ENCODE peak calls at places on chromosomes 4 and X, in six cellular contexts. One of them, this sample, is unnamed.

GRCh38 chrX:96407501-96407900 is 277.1 kb upstream of the DIAPH2 start:
- DNase-seq in GM13976: no peak
- DNase-seq in PC-3: peak
- DNase-seq in stomach: no peak
- DNase-seq in GM10248: no peak
- DNase-seq in upper lobe of right lung: no peak
- DNase-seq in this sample: no peak

GRCh38 chr4:113559947-113560346 is 201.6 kb downstream of the CAMK2D start:
- DNase-seq in GM13976: no peak
- DNase-seq in PC-3: no peak
- DNase-seq in stomach: no peak
- DNase-seq in GM10248: no peak
- DNase-seq in upper lobe of right lung: no peak
- DNase-seq in this sample: no peak

GRCh38 chrX:77527233-77528001 is 80.2 kb downstream of the FGF16 start:
- DNase-seq in GM13976: peak
- DNase-seq in PC-3: no peak
- DNase-seq in stomach: no peak
- DNase-seq in GM10248: no peak
- DNase-seq in upper lobe of right lung: no peak
- DNase-seq in this sample: no peak

GRCh38 chrX:150012647-150013046 is 74.4 kb upstream of the EOLA2 start:
- DNase-seq in GM13976: no peak
- DNase-seq in PC-3: no peak
- DNase-seq in stomach: no peak
- DNase-seq in GM10248: no peak
- DNase-seq in upper lobe of right lung: no peak
- DNase-seq in this sample: no peak

GRCh38 chrX:70613295-70613694 is 168.7 kb downstream of the DLG3 start:
- DNase-seq in GM13976: no peak
- DNase-seq in PC-3: no peak
- DNase-seq in stomach: no peak
- DNase-seq in GM10248: no peak
- DNase-seq in upper lobe of right lung: no peak
- DNase-seq in this sample: no peak

GRCh38 chr4:185672151-185672550 is 136.8 kb upstream of the PDLIM3 start:
- DNase-seq in GM13976: no peak
- DNase-seq in PC-3: no peak
- DNase-seq in stomach: no peak
- DNase-seq in GM10248: no peak
- DNase-seq in upper lobe of right lung: no peak
- DNase-seq in this sample: no peak

GRCh38 chr4:127261476-127261875 is 371.3 kb upstream of the INTU start:
- DNase-seq in GM13976: no peak
- DNase-seq in PC-3: peak
- DNase-seq in stomach: no peak
- DNase-seq in GM10248: no peak
- DNase-seq in upper lobe of right lung: no peak
- DNase-seq in this sample: no peak

GRCh38 chr4:27861802-27862201 is 1001.2 kb downstream of the STIM2 start:
- DNase-seq in GM13976: no peak
- DNase-seq in PC-3: peak
- DNase-seq in stomach: no peak
- DNase-seq in GM10248: no peak
- DNase-seq in upper lobe of right lung: no peak
- DNase-seq in this sample: no peak

GRCh38 chr4:187780070-187780469 is 215.5 kb upstream of the ZFP42 start:
- DNase-seq in GM13976: no peak
- DNase-seq in PC-3: no peak
- DNase-seq in stomach: no peak
- DNase-seq in GM10248: no peak
- DNase-seq in upper lobe of right lung: no peak
- DNase-seq in this sample: no peak

GRCh38 chr4:56315543-56315942 is 71.7 kb downstream of the AASDH start:
- DNase-seq in GM13976: no peak
- DNase-seq in PC-3: no peak
- DNase-seq in stomach: no peak
- DNase-seq in GM10248: no peak
- DNase-seq in upper lobe of right lung: no peak
- DNase-seq in this sample: no peak

GRCh38 chrX:154429708-154430107 is 1.2 kb downstream of the ATP6AP1 start:
- DNase-seq in GM13976: no peak
- DNase-seq in PC-3: no peak
- DNase-seq in stomach: no peak
- DNase-seq in GM10248: no peak
- DNase-seq in upper lobe of right lung: no peak
- DNase-seq in this sample: no peak

GRCh38 chr4:82745173-82745842 is 53.3 kb downstream of the SCD5 start:
- DNase-seq in GM13976: no peak
- DNase-seq in PC-3: no peak
- DNase-seq in stomach: no peak
- DNase-seq in GM10248: no peak
- DNase-seq in upper lobe of right lung: no peak
- DNase-seq in this sample: no peak

GRCh38 chr4:163564221-163564720 is 69.8 kb downstream of the TMA16 start:
- DNase-seq in GM13976: no peak
- DNase-seq in PC-3: no peak
- DNase-seq in stomach: no peak
- DNase-seq in GM10248: no peak
- DNase-seq in upper lobe of right lung: no peak
- DNase-seq in this sample: no peak

GRCh38 chr4:22356996-22357596 is 158.8 kb downstream of the ADGRA3 start:
- DNase-seq in GM13976: peak
- DNase-seq in PC-3: peak
- DNase-seq in stomach: no peak
- DNase-seq in GM10248: peak
- DNase-seq in upper lobe of right lung: no peak
- DNase-seq in this sample: peak

GRCh38 chr4:154478128-154478527 is 13.5 kb downstream of the DCHS2 start:
- DNase-seq in GM13976: no peak
- DNase-seq in PC-3: no peak
- DNase-seq in stomach: no peak
- DNase-seq in GM10248: no peak
- DNase-seq in upper lobe of right lung: no peak
- DNase-seq in this sample: no peak

GRCh38 chrX:15908891-15909290 is 54.3 kb upstream of the AP1S2 start:
- DNase-seq in GM13976: no peak
- DNase-seq in PC-3: no peak
- DNase-seq in stomach: no peak
- DNase-seq in GM10248: no peak
- DNase-seq in upper lobe of right lung: no peak
- DNase-seq in this sample: no peak

GRCh38 chrX:131217878-131218486 is 71.1 kb downstream of the IGSF1 start:
- DNase-seq in GM13976: no peak
- DNase-seq in PC-3: no peak
- DNase-seq in stomach: no peak
- DNase-seq in GM10248: no peak
- DNase-seq in upper lobe of right lung: no peak
- DNase-seq in this sample: no peak

GRCh38 chr4:95220205-95221175 is 328.3 kb downstream of the UNC5C start:
- DNase-seq in GM13976: no peak
- DNase-seq in PC-3: no peak
- DNase-seq in stomach: no peak
- DNase-seq in GM10248: no peak
- DNase-seq in upper lobe of right lung: no peak
- DNase-seq in this sample: no peak

GRCh38 chrX:18900401-18900976 is 83.4 kb downstream of the PHKA2 start:
- DNase-seq in GM13976: no peak
- DNase-seq in PC-3: no peak
- DNase-seq in stomach: no peak
- DNase-seq in GM10248: no peak
- DNase-seq in upper lobe of right lung: no peak
- DNase-seq in this sample: no peak

GRCh38 chr4:79395883-79396282 is 12.1 kb downstream of the GK2 start:
- DNase-seq in GM13976: no peak
- DNase-seq in PC-3: no peak
- DNase-seq in stomach: no peak
- DNase-seq in GM10248: no peak
- DNase-seq in upper lobe of right lung: no peak
- DNase-seq in this sample: no peak

GRCh38 chrX:106707771-106708454 is 18.6 kb upstream of the RNF128 start:
- DNase-seq in GM13976: no peak
- DNase-seq in PC-3: peak
- DNase-seq in stomach: no peak
- DNase-seq in GM10248: no peak
- DNase-seq in upper lobe of right lung: no peak
- DNase-seq in this sample: no peak

GRCh38 chr4:108126806-108127205 is 41.9 kb downstream of the LEF1 start:
- DNase-seq in GM13976: no peak
- DNase-seq in PC-3: no peak
- DNase-seq in stomach: no peak
- DNase-seq in GM10248: no peak
- DNase-seq in upper lobe of right lung: no peak
- DNase-seq in this sample: no peak

GRCh38 chr4:108135549-108136209 is 33.1 kb downstream of the LEF1 start:
- DNase-seq in GM13976: no peak
- DNase-seq in PC-3: no peak
- DNase-seq in stomach: no peak
- DNase-seq in GM10248: no peak
- DNase-seq in upper lobe of right lung: no peak
- DNase-seq in this sample: no peak

GRCh38 chr4:108129226-108129625 is 39.5 kb downstream of the LEF1 start:
- DNase-seq in GM13976: no peak
- DNase-seq in PC-3: no peak
- DNase-seq in stomach: no peak
- DNase-seq in GM10248: no peak
- DNase-seq in upper lobe of right lung: no peak
- DNase-seq in this sample: no peak

GRCh38 chr4:108130955-108131354 is 37.8 kb downstream of the LEF1 start:
- DNase-seq in GM13976: no peak
- DNase-seq in PC-3: no peak
- DNase-seq in stomach: no peak
- DNase-seq in GM10248: no peak
- DNase-seq in upper lobe of right lung: no peak
- DNase-seq in this sample: no peak
- TF ChIP-seq CTCF in GM13976: no peak
- TF ChIP-seq CTCF in PC-3: peak
- TF ChIP-seq CTCF in stomach: no peak
- TF ChIP-seq CTCF in GM10248: no peak
- TF ChIP-seq CTCF in upper lobe of right lung: no peak
- TF ChIP-seq CTCF in this sample: no peak

DNA sequence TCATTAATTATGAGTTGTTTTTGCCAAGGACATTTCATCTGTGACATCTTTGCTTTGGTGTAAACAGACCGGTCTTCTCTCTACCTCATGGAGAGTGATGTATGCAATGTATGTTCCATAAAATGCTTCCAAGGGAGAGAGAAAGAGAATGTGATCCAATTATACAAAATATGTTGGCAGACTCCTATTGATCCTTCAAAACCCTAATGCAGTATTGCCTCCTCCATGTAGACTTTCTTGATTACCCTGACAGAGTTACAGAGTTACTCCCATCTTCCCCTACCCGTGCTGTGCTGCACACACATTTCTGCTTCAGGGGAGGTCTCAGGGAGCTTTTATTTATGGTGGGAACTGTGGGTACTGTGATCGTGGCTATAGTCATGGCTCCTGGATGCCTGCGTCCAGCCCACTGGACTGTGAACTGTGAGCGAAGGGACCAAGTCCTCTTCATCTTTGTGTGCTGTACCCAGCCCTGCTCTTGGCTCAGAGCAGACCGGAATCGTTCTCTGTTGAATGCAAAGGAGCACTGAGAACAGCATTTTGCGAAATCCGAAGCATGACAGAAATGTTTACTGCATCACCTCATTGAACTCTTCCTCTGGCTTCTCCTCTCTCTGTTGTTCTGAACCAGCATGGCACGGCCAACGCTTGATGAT is 32.7 kb downstream of the SORCS2 start:
- DNase-seq in GM13976: no peak
- DNase-seq in PC-3: no peak
- DNase-seq in stomach: no peak
- DNase-seq in GM10248: no peak
- DNase-seq in upper lobe of right lung: no peak
- DNase-seq in this sample: no peak
- TF ChIP-seq CTCF in GM13976: no peak
- TF ChIP-seq CTCF in PC-3: no peak
- TF ChIP-seq CTCF in stomach: no peak
- TF ChIP-seq CTCF in GM10248: no peak
- TF ChIP-seq CTCF in upper lobe of right lung: no peak
- TF ChIP-seq CTCF in this sample: no peak

GRCh38 chr4:77040856-77041576 is 34.8 kb downstream of the CCNI start:
- DNase-seq in GM13976: no peak
- DNase-seq in PC-3: no peak
- DNase-seq in stomach: no peak
- DNase-seq in GM10248: no peak
- DNase-seq in upper lobe of right lung: no peak
- DNase-seq in this sample: no peak

GRCh38 chr4:77044458-77045124 is 31.2 kb downstream of the CCNI start:
- DNase-seq in GM13976: no peak
- DNase-seq in PC-3: peak
- DNase-seq in stomach: no peak
- DNase-seq in GM10248: peak
- DNase-seq in upper lobe of right lung: no peak
- DNase-seq in this sample: peak

GRCh38 chr4:77047037-77047436 is 28.8 kb downstream of the CCNI start:
- DNase-seq in GM13976: no peak
- DNase-seq in PC-3: peak
- DNase-seq in stomach: no peak
- DNase-seq in GM10248: no peak
- DNase-seq in upper lobe of right lung: no peak
- DNase-seq in this sample: no peak

GRCh38 chr4:77043507-77044131 is 32.2 kb downstream of the CCNI start:
- DNase-seq in GM13976: no peak
- DNase-seq in PC-3: no peak
- DNase-seq in stomach: no peak
- DNase-seq in GM10248: no peak
- DNase-seq in upper lobe of right lung: no peak
- DNase-seq in this sample: no peak

DNA sequence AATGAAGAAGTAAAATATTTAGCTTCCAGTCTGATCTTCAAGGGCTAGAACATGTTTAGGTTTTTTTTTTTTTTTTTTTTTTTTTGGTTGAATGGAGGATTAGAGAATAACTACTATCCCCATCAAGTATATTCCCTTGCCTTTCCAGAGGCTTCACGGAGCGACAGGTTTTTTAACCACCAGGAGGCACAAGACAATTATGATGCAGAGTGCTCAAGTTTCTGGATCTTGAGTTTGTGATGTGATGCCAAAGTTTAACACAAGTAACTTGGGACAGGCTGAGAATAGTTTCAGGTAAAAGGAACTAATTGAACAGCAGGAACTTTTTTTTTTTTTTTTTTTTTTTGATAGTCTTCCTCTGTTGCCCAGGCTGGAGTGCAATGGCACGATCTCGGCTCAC is 30.3 kb downstream of the CCNI start:
- DNase-seq in GM13976: no peak
- DNase-seq in PC-3: peak
- DNase-seq in stomach: no peak
- DNase-seq in GM10248: no peak
- DNase-seq in upper lobe of right lung: no peak
- DNase-seq in this sample: no peak
- TF ChIP-seq CTCF in GM13976: no peak
- TF ChIP-seq CTCF in PC-3: peak
- TF ChIP-seq CTCF in stomach: no peak
- TF ChIP-seq CTCF in GM10248: no peak
- TF ChIP-seq CTCF in upper lobe of right lung: peak
- TF ChIP-seq CTCF in this sample: no peak

DNA sequence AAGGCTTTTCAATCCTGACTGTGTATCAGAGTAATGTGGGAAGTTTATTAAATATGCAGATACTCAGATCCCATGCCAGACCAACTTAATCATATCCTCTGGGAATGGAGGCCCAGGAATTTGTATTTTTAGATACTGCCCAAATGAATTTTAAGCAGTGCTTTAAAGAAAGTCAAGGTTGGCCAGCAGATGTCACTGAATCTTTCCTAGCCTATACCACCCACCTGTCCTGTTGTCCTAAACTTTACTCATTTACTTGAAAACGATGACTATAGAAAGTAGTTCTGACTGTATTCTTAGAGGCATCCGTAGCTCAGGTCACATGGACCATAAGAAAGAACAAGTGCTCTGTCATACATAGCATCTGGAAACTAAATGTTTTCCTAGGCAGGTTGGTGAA is 79.9 kb downstream of the AMOT start:
- DNase-seq in GM13976: no peak
- DNase-seq in PC-3: no peak
- DNase-seq in stomach: no peak
- DNase-seq in GM10248: no peak
- DNase-seq in upper lobe of right lung: no peak
- DNase-seq in this sample: peak
- TF ChIP-seq CTCF in GM13976: peak
- TF ChIP-seq CTCF in PC-3: no peak
- TF ChIP-seq CTCF in stomach: no peak
- TF ChIP-seq CTCF in GM10248: no peak
- TF ChIP-seq CTCF in upper lobe of right lung: no peak
- TF ChIP-seq CTCF in this sample: no peak